ENCODE peak calls at places on chromosomes 2 and 18, in six cellular contexts. J is endothelial cell; V is tibial nerve; H is activated effector memory CD4-positive, alpha-beta T cell treated with anti-CD3 and anti-CD28 coated beads, Interleukin-2, amount 50 U/mL, for 16 hours; C is HCEC 1CT; K is NCI-H2029. W is an unnamed sample.

GRCh38 chr2:108965540-108966299 is 23.3 kb downstream of the EDAR start:
- DNase-seq in V (no peak), C (no peak), H (no peak), K (no peak), J (no peak), W (no peak)

GRCh38 chr18:21682276-21683051 is 22.1 kb downstream of the ABHD3 start:
- DNase-seq in H (no peak), V (peak), J (no peak), C (peak), K (no peak), W (peak)

GRCh38 chr18:79888016-79888415 is 63.4 kb downstream of the SLC66A2 start:
- DNase-seq in C (no peak), J (no peak), K (no peak), H (peak), V (no peak), W (no peak)

GRCh38 chr2:83069724-83070123 is 1389.4 kb downstream of the SUCLG1 start:
- DNase-seq in K (peak), J (no peak), V (no peak), H (no peak), C (peak), W (no peak)

GRCh38 chr2:9025746-9026145 is 22.3 kb upstream of the MBOAT2 start:
- DNase-seq in C (no peak), H (no peak), V (no peak), K (no peak), J (no peak), W (no peak)

GRCh38 chr18:68560128-68560527 is 154.8 kb downstream of the TMX3 start:
- DNase-seq in J (no peak), C (no peak), K (no peak), H (no peak), V (no peak), W (no peak)

GRCh38 chr2:216691210-216691741 is 4.1 kb downstream of the IGFBP5 start:
- DNase-seq in J (no peak), C (no peak), K (peak), H (no peak), V (peak), W (peak)

GRCh38 chr18:62458346-62458745 is 64.5 kb upstream of the ZCCHC2 start:
- DNase-seq in K (no peak), C (no peak), H (no peak), J (no peak), V (no peak), W (no peak)

GRCh38 chr18:4605222-4605621 is 150.1 kb upstream of the DLGAP1 start:
- DNase-seq in J (no peak), K (no peak), V (no peak), C (no peak), H (no peak), W (no peak)

GRCh38 chr18:74540689-74541421 is 6.6 kb downstream of the CNDP1 start:
- DNase-seq in C (peak), V (no peak), H (no peak), K (no peak), J (no peak), W (no peak)

GRCh38 chr2:195664528-195664927 is 7.5 kb downstream of the SLC39A10 start:
- DNase-seq in J (no peak), H (no peak), V (no peak), K (no peak), C (peak), W (peak)

GRCh38 chr2:39513641-39514094 is 76.6 kb upstream of the MAP4K3 start:
- DNase-seq in C (peak), V (peak), K (no peak), J (peak), H (peak), W (peak)

GRCh38 chr18:74249181-74249968 is 42.4 kb downstream of the CYB5A start:
- DNase-seq in C (peak), H (no peak), K (no peak), V (peak), J (no peak), W (peak)

GRCh38 chr18:26756556-26756955 is 109.0 kb downstream of the AQP4 start:
- DNase-seq in V (no peak), H (no peak), C (no peak), J (no peak), K (no peak), W (no peak)

GRCh38 chr2:86290596-86291327 is 46.7 kb downstream of the REEP1 start:
- DNase-seq in C (no peak), J (no peak), H (no peak), V (no peak), K (no peak), W (no peak)

GRCh38 chr2:55555977-55556376 is 36.5 kb downstream of the CFAP36 start:
- DNase-seq in K (no peak), J (no peak), C (peak), H (no peak), V (no peak), W (peak)

GRCh38 chr2:25159947-25160346 is 8.4 kb downstream of the POMC start:
- DNase-seq in K (no peak), C (no peak), J (peak), H (no peak), V (no peak), W (no peak)

GRCh38 chr2:39549718-39550464 is 112.8 kb upstream of the MAP4K3 start:
- DNase-seq in H (no peak), K (no peak), V (no peak), C (no peak), J (no peak), W (no peak)

GRCh38 chr2:2828774-2829368 is 497.8 kb upstream of the MYT1L start:
- DNase-seq in H (no peak), C (no peak), K (no peak), V (no peak), J (no peak), W (no peak)

GRCh38 chr2:134411279-134411827 is 157.5 kb downstream of the MGAT5 start:
- DNase-seq in V (no peak), H (no peak), C (no peak), K (peak), J (no peak), W (no peak)

GRCh38 chr2:149160701-149161217 is 122.3 kb downstream of the LYPD6B start:
- DNase-seq in J (no peak), V (no peak), C (no peak), H (no peak), K (no peak), W (no peak)

GRCh38 chr2:85770786-85771409 is 17.1 kb downstream of the ATOH8 start:
- DNase-seq in V (no peak), H (no peak), J (no peak), C (no peak), K (no peak), W (no peak)

GRCh38 chr2:29155578-29155977 is 40.4 kb downstream of the CLIP4 start:
- DNase-seq in C (no peak), H (no peak), K (no peak), J (no peak), V (no peak), W (no peak)

GRCh38 chr2:221429741-221430491 is 142.2 kb downstream of the EPHA4 start:
- DNase-seq in V (no peak), J (no peak), C (peak), H (no peak), K (peak), W (peak)

GRCh38 chr18:69998523-69998987 is 50.9 kb upstream of the CD226 start:
- DNase-seq in C (no peak), H (no peak), K (no peak), V (no peak), J (no peak), W (no peak)

GRCh38 chr2:232351686-232352510 is 26.7 kb upstream of the ALPP start:
- DNase-seq in H (peak), V (no peak), K (no peak), C (no peak), J (no peak), W (no peak)

GRCh38 chr2:106160786-106161261 is 33.3 kb downstream of the UXS1 start:
- DNase-seq in J (no peak), H (peak), K (no peak), C (no peak), V (no peak), W (no peak)

GRCh38 chr2:127068351-127068741 is 38.6 kb downstream of the BIN1 start:
- DNase-seq in K (no peak), H (no peak), C (no peak), J (no peak), V (no peak), W (no peak)

GRCh38 chr2:56132138-56132537 is 51.7 kb upstream of the CCDC85A start:
- DNase-seq in K (peak), J (no peak), H (no peak), C (peak), V (no peak), W (peak)

GRCh38 chr2:42928161-42928691 is 135.8 kb upstream of the HAAO start:
- DNase-seq in K (no peak), J (no peak), H (no peak), C (no peak), V (no peak), W (no peak)

GRCh38 chr2:235333076-235333475 is 160.8 kb upstream of the AGAP1 start:
- DNase-seq in J (no peak), V (no peak), C (no peak), K (no peak), H (no peak), W (no peak)